ENCODE peak calls at places on chromosomes 4 and X, in four cellular contexts. E, I, R and B are unnamed samples.

GRCh38 chr4:53943345-53944085 is 120.9 kb downstream of the CHIC2 start:
- DNase-seq in R (no peak), I (no peak), E (peak), B (no peak)

GRCh38 chr4:115058533-115058932 is 54.9 kb downstream of the NDST4 start:
- DNase-seq in E (no peak), R (no peak), I (no peak), B (no peak)

GRCh38 chr4:141977433-141977832 is 341.1 kb downstream of the IL15 start:
- DNase-seq in R (no peak), I (no peak), E (peak), B (no peak)

GRCh38 chr4:107261241-107261874 is 225.2 kb upstream of the DKK2 start:
- DNase-seq in E (no peak), R (no peak), I (no peak), B (no peak)

GRCh38 chr4:61872983-61873382 is 672.9 kb downstream of the ADGRL3 start:
- DNase-seq in R (no peak), I (no peak), E (no peak), B (no peak)

GRCh38 chr4:48949518-48950207 is 36.4 kb upstream of the CWH43 start:
- DNase-seq in I (no peak), E (peak), R (no peak), B (no peak)

GRCh38 chr4:123821861-123822260 is 425.3 kb downstream of the SPRY1 start:
- DNase-seq in R (no peak), E (no peak), I (no peak), B (no peak)

GRCh38 chrX:47573334-47574095 is 8.7 kb upstream of the TIMP1 start:
- DNase-seq in I (peak), E (peak), R (peak), B (no peak)

GRCh38 chrX:44742480-44743155 is 101.2 kb upstream of the DUSP21 start:
- DNase-seq in E (no peak), R (no peak), I (no peak), B (no peak)

GRCh38 chrX:81257817-81258216 is 55.9 kb downstream of the SH3BGRL start:
- DNase-seq in R (no peak), I (no peak), E (no peak), B (no peak)

GRCh38 chr4:88957570-88957969 is 99.4 kb downstream of the FAM13A start:
- DNase-seq in R (no peak), I (no peak), E (no peak), B (no peak)

GRCh38 chr4:88953400-88953799 is 103.6 kb downstream of the FAM13A start:
- DNase-seq in R (no peak), I (no peak), E (no peak), B (no peak)

GRCh38 chr4:88960576-88960975 is 96.4 kb downstream of the FAM13A start:
- DNase-seq in E (no peak), R (no peak), I (no peak), B (no peak)

GRCh38 chr4:88962430-88962829 is 94.6 kb downstream of the FAM13A start:
- DNase-seq in I (no peak), R (no peak), E (no peak), B (no peak)

GRCh38 chr4:88958080-88958479 is 98.9 kb downstream of the FAM13A start:
- DNase-seq in R (no peak), E (no peak), I (no peak), B (no peak)
- H3K27ac ChIP-seq in R (peak), E (no peak), I (peak), B (no peak)

GRCh38 chr4:80069108-80069836 is 3.8 kb downstream of the ANTXR2 start:
- DNase-seq in E (peak), I (no peak), R (no peak), B (no peak)
- H3K27ac ChIP-seq in E (peak), I (no peak), R (peak), B (no peak)

GRCh38 chr4:3675251-3676115 is 90.7 kb upstream of the ADRA2C start:
- DNase-seq in E (no peak), R (no peak), I (no peak), B (no peak)
- H3K27ac ChIP-seq in E (no peak), R (no peak), I (no peak), B (no peak)

GRCh38 chr4:98706200-98706813 is 47.9 kb upstream of the TSPAN5 start:
- DNase-seq in I (no peak), E (no peak), R (no peak), B (no peak)
- H3K27ac ChIP-seq in I (no peak), E (no peak), R (no peak), B (no peak)

DNA sequence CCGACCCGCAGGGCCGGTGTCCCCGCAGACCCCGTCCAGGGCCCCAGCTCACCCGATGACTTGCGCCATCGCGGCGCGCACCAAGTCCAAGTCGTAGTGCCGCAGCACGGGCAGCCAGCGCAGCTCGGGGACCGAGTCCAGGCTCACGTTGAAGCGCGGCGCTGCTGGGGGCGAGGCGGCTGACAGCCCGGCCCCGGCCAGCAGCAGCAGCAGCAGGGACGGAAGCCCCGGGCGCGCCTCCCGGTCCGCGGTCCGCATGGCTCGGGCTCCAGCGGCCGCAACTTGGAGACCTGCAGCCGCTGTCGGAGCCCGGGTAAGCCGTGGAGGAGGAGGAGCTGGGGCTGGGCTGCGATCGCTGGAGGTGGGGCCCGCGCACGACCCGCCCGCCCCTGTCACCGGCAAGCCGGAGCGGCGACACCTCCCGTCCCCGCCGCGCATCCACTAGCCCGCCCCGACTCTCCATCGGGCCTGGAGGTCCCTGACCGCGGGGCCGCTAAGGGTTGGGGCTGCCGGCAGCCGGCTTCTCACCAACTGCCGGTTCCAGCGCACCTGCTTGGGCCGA is at the start of gene NAAA:
- DNase-seq in I (peak), R (peak), E (peak), B (peak)
- H3K27ac ChIP-seq in I (peak), R (peak), E (peak), B (peak)

DNA sequence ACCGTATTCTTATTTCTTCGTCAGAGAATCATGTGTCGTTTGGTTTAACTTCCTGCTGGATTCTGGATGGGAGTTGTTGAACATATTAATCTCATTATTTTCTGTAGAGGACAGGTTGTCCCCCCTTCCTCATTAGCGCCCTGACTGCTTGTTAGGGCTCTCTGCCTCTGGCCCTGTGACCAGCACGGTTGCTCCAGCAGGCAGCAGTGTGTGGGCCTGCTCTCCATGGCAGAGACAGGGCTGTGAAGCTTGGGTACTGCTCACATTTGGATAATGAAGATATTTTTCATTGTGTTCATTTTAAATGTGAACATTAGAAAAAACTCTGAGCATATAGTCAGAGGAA is 102.7 kb downstream of the KLHL8 start:
- DNase-seq in R (no peak), E (no peak), I (no peak), B (no peak)
- H3K27ac ChIP-seq in R (no peak), E (no peak), I (no peak), B (no peak)